ENCODE peak calls at places on chromosome 18, in five cellular contexts. F is lower lobe of right lung; C is CD8-positive, alpha-beta T cell; Q is adipocyte; A is suprapubic skin. J is an unnamed sample.

GRCh38 chr18:59265246-59266018 is 7.8 kb downstream of the RAX start:
- DNase-seq in F (no peak), C (no peak), Q (no peak), A (no peak), J (no peak)

GRCh38 chr18:40249390-40250080 is 1705.5 kb upstream of the PIK3C3 start:
- DNase-seq in F (no peak), C (no peak), Q (no peak), A (no peak), J (peak)

GRCh38 chr18:28189400-28190239 is 12.7 kb upstream of the CDH2 start:
- DNase-seq in F (no peak), C (no peak), Q (peak), A (no peak), J (peak)

GRCh38 chr18:69974365-69974764 is 26.7 kb upstream of the CD226 start:
- DNase-seq in F (no peak), C (no peak), Q (no peak), A (no peak), J (peak)

GRCh38 chr18:36141576-36141975 is 11.9 kb downstream of the ELP2 start:
- DNase-seq in F (no peak), C (no peak), Q (no peak), A (no peak), J (no peak)

GRCh38 chr18:50009772-50010171 is 185.2 kb downstream of the MYO5B start:
- DNase-seq in F (peak), C (peak), Q (peak), A (no peak), J (peak)

GRCh38 chr18:6205706-6206105 is 209.0 kb downstream of the L3MBTL4 start:
- DNase-seq in F (no peak), C (no peak), Q (no peak), A (no peak), J (no peak)

GRCh38 chr18:13392029-13392750 is 173.6 kb downstream of the LDLRAD4 start:
- DNase-seq in F (no peak), C (peak), Q (no peak), A (peak), J (no peak)

GRCh38 chr18:23493654-23494053 is 9.7 kb upstream of the RMC1 start:
- DNase-seq in F (no peak), C (no peak), Q (no peak), A (no peak), J (no peak)

GRCh38 chr18:58896268-58896667 is 31.6 kb downstream of the ZNF532 start:
- DNase-seq in F (no peak), C (no peak), Q (no peak), A (no peak), J (no peak)

GRCh38 chr18:59515147-59515546 is 156.1 kb upstream of the LMAN1 start:
- DNase-seq in F (no peak), C (no peak), Q (no peak), A (no peak), J (no peak)

GRCh38 chr18:6836331-6836730 is 106.8 kb downstream of the ARHGAP28 start:
- DNase-seq in F (no peak), C (no peak), Q (no peak), A (no peak), J (peak)

GRCh38 chr18:45399643-45400042 is 215.6 kb upstream of the SLC14A2 start:
- DNase-seq in F (no peak), C (no peak), Q (no peak), A (no peak), J (no peak)

GRCh38 chr18:11585596-11585995 is 23.8 kb upstream of the SLC35G4 start:
- DNase-seq in F (no peak), C (no peak), Q (no peak), A (no peak), J (no peak)

GRCh38 chr18:79685281-79685680 is 5.7 kb downstream of the CTDP1 start:
- DNase-seq in F (no peak), C (peak), Q (no peak), A (no peak), J (no peak)

GRCh38 chr18:48941672-48942071 is 9.1 kb downstream of the SMAD7 start:
- DNase-seq in F (no peak), C (no peak), Q (no peak), A (no peak), J (no peak)

GRCh38 chr18:500556-501405 is at the start of gene COLEC12:
- DNase-seq in F (peak), C (no peak), Q (peak), A (no peak), J (no peak)

GRCh38 chr18:2028986-2029385 is 542.3 kb downstream of the METTL4 start:
- DNase-seq in F (no peak), C (no peak), Q (no peak), A (no peak), J (no peak)

GRCh38 chr18:24964213-24964612 is 387.8 kb downstream of the ZNF521 start:
- DNase-seq in F (no peak), C (no peak), Q (no peak), A (no peak), J (peak)

GRCh38 chr18:50090370-50091312 is 104.3 kb downstream of the MYO5B start:
- DNase-seq in F (no peak), C (no peak), Q (no peak), A (no peak), J (no peak)

GRCh38 chr18:43893001-43893637 is 615.8 kb upstream of the SYT4 start:
- DNase-seq in F (no peak), C (no peak), Q (peak), A (no peak), J (peak)

GRCh38 chr18:80181642-80182461 is 65.5 kb downstream of the PARD6G start:
- DNase-seq in F (no peak), C (no peak), Q (no peak), A (no peak), J (no peak)

GRCh38 chr18:74897971-74898657 is 300.4 kb downstream of the ZNF407 start:
- DNase-seq in F (no peak), C (no peak), Q (peak), A (no peak), J (peak)

GRCh38 chr18:58581265-58581664 is 47.6 kb downstream of the ALPK2 start:
- DNase-seq in F (no peak), C (no peak), Q (peak), A (no peak), J (peak)

GRCh38 chr18:48355526-48356115 is 53.6 kb downstream of the ZBTB7C start:
- DNase-seq in F (no peak), C (no peak), Q (no peak), A (peak), J (no peak)

GRCh38 chr18:23354625-23355024 is 98.5 kb upstream of the RIOK3 start:
- DNase-seq in F (no peak), C (no peak), Q (peak), A (no peak), J (peak)

GRCh38 chr18:29874519-29875098 is 1167.9 kb downstream of the DSC3 start:
- DNase-seq in F (no peak), C (no peak), Q (peak), A (no peak), J (peak)

GRCh38 chr18:59742325-59743111 is 45.3 kb upstream of the CCBE1 start:
- DNase-seq in F (peak), C (no peak), Q (peak), A (no peak), J (no peak)

GRCh38 chr18:44725300-44726096 is 44.8 kb downstream of the SETBP1 start:
- DNase-seq in F (no peak), C (peak), Q (peak), A (no peak), J (peak)

GRCh38 chr18:9993846-9994660 is 80.2 kb downstream of the VAPA start:
- DNase-seq in F (no peak), C (no peak), Q (no peak), A (no peak), J (no peak)

GRCh38 chr18:35739778-35740177 is 158.2 kb downstream of the GALNT1 start:
- DNase-seq in F (no peak), C (no peak), Q (no peak), A (no peak), J (no peak)

GRCh38 chr18:70553961-70554325 is 265.1 kb downstream of the SOCS6 start:
- DNase-seq in F (no peak), C (no peak), Q (no peak), A (no peak), J (no peak)

GRCh38 chr18:50817898-50818250 is 1.9 kb downstream of the MRO start:
- DNase-seq in F (no peak), C (no peak), Q (peak), A (no peak), J (no peak)

GRCh38 chr18:74531043-74531442 is 3.3 kb upstream of the CNDP1 start:
- DNase-seq in F (no peak), C (no peak), Q (no peak), A (no peak), J (no peak)

GRCh38 chr18:79630266-79631095 is 49.1 kb upstream of the CTDP1 start:
- DNase-seq in F (no peak), C (peak), Q (no peak), A (peak), J (no peak)

GRCh38 chr18:21109936-21110666 is 1.5 kb downstream of the ROCK1 start:
- DNase-seq in F (no peak), C (no peak), Q (peak), A (no peak), J (no peak)

GRCh38 chr18:21100678-21101077 is 10.9 kb downstream of the ROCK1 start:
- DNase-seq in F (no peak), C (no peak), Q (no peak), A (no peak), J (no peak)

GRCh38 chr18:21110667-21111350 is 804 bp downstream of the ROCK1 start:
- DNase-seq in F (peak), C (peak), Q (peak), A (peak), J (peak)

GRCh38 chr18:21101172-21101571 is 10.4 kb downstream of the ROCK1 start:
- DNase-seq in F (no peak), C (no peak), Q (no peak), A (no peak), J (no peak)

GRCh38 chr18:21105936-21106335 is 5.7 kb downstream of the ROCK1 start:
- DNase-seq in F (no peak), C (no peak), Q (no peak), A (no peak), J (no peak)
- H3K4me3 ChIP-seq in F (peak), C (no peak), Q (peak), A (no peak), J (no peak)

DNA sequence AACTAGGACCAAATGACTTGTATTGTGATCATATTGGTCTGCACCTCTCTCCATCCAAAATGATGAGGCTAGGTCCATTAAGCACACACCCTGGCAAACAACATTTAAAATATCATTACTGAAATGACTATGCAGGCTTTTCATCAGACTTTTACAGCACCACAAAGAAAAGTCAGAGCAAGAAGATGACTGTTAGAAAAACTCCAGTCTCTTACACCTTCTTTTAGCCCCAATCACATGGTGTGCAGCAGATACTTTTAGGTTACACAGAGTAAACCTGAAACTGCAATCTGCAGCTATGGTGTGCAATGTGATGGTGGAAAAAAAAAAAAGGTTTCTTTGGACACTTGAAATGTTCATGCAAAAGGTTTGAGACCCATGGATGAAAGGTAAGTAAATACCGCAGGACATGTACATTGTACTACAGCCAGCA is 5.4 kb upstream of the POLI start:
- DNase-seq in F (no peak), C (no peak), Q (no peak), A (no peak), J (no peak)
- H3K4me3 ChIP-seq in F (no peak), C (no peak), Q (no peak), A (no peak), J (no peak)

GRCh38 chr18:38087538-38087937 is 521.9 kb upstream of the CELF4 start:
- DNase-seq in F (no peak), C (no peak), Q (no peak), A (no peak), J (no peak)
- H3K4me3 ChIP-seq in F (no peak), C (no peak), Q (no peak), A (no peak), J (no peak)

DNA sequence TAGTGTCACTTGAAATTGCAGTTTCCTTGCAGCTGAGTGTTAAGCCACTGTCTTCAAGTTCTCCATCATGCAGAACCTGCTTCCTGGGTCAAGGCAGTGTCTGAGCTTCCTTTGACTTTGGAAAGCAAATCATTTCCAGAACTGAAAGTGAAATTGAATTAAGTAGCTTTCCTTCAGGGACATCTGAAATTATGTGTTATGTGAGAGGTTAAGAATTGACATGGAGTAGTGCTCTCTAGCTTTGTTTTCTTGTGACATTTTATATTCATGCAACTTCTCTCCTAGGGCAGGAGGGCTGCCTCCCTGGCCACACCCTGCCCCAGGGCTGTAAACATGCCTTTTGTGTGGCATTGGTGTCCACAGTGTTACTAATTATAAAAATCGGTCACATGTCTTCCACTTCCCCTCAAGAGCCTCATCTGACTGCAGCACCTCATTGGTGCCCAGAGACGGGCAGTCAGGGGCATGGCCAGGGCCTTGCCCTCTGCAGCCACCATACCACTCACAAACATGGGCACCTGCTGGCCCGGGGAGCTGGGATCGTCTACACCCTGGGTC is 14.4 kb downstream of the RAB12 start:
- DNase-seq in F (peak), C (no peak), Q (peak), A (no peak), J (no peak)
- H3K4me3 ChIP-seq in F (peak), C (no peak), Q (no peak), A (no peak), J (no peak)

GRCh38 chr18:76490701-76491171 is 4.3 kb downstream of the ZNF516 start:
- DNase-seq in F (peak), C (peak), Q (peak), A (no peak), J (peak)
- H3K4me3 ChIP-seq in F (peak), C (peak), Q (peak), A (peak), J (peak)

GRCh38 chr18:54828290-54828871 is at the start of gene RAB27B:
- DNase-seq in F (peak), C (peak), Q (peak), A (peak), J (peak)
- H3K4me3 ChIP-seq in F (peak), C (peak), Q (peak), A (peak), J (peak)

DNA sequence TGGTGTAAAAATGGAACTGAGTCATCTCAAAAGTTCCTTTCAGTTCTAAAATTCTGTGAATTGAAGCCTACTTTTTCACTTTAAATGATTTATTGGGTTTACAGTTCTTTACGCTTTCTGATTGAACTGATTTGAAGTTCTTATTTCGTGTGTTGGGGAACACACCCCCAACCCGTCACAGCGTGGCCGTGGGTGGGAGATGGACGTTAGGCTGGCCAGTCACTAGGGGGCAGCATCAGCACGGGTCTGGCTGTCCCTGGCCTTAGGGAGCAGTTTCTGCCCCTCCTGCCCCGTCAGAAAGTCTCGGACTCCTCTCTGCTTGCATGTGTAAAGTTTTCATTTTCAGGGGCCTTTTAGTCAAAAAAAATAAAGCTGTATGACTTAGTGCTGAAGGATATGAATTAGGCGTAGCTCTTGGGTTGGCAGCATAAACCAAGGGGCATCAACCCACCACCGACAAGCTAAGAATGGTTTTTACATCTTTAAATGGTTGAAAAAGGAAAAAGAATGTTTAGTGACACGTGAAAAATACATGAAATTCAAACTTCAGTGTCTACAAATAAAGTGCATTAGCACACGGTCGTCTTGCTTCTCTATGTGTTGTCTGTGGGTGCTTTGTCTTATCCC is 63.4 kb downstream of the ZCCHC2 start:
- DNase-seq in F (peak), C (peak), Q (peak), A (no peak), J (peak)
- H3K4me3 ChIP-seq in F (no peak), C (no peak), Q (peak), A (peak), J (no peak)

DNA sequence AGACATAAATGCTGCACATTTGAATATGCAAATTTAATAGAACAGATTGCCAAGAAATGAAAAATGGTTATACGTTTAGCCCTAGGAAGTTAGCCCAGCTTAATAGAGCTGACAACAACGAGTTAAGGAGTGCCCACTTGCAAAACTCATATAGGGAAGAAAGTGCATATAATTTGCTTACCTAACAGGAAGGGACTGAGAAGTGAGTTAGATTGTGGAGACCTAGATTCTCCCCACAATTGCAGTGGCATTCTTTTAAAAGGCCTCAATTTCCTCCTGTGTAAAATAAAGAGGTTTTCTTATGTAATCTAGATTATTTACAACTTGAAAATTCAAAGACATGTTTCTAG is 642.8 kb upstream of the PIK3C3 start:
- DNase-seq in F (no peak), C (no peak), Q (no peak), A (no peak), J (no peak)
- H3K4me3 ChIP-seq in F (no peak), C (no peak), Q (no peak), A (no peak), J (no peak)

DNA sequence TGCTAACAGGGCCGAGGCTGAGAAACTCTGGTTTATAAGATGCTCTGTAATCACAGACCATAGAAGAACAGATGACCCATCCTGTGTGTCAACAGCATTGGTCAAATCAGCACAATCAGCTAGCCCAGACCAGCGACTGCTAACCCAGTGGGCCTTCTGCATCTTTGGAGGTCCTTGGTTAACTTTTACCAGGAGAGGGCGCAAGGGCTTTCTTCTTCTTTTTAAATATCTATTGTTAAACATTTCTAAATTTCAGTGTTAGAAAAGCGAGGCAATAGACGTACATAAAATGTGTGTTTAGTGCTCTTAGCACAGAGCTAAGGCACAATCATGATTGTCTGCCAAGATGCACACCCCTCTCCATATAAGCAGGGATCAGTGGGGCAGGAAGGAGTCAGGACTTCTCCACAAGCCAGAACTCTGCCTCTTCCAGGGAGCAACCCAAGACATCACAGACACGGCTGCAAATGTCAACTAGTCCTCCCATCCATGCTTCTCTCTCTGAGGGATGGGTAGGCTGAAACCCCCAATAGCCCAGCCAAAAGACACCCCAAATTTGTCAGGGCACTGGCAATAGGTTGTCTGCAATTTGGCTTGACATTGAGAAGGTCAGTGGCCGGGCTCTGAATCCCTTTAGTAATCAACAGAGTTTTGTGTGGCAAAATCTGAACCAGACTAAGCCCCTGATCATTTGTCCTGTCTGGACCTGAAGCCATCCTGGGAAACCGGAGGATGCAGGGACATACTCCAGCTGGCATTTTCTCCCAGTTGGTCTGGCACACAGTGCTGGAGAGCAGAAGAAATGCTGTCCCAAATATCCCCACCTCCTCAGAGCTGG is 188.2 kb downstream of the BCL2 start:
- DNase-seq in F (no peak), C (peak), Q (peak), A (no peak), J (peak)
- H3K4me3 ChIP-seq in F (no peak), C (no peak), Q (no peak), A (no peak), J (no peak)